ENCODE peak calls at places on chromosomes 3 and 15, in nine cellular contexts. L is BJ, F is MCF 10A, N is Panc1, B is astrocyte of the cerebellum, X is nephron progenitor cell, M is astrocyte, U is GM06990, H is epithelial cell of proximal tubule. E is an unnamed sample.

GRCh38 chr3:188832961-188833615 is 338.7 kb upstream of the TPRG1 start:
- DNase-seq in L (no peak), F (peak; percentile 69), N (no peak), B (no peak), X (no peak), M (no peak), U (no peak), H (peak; percentile 85), E (no peak)

GRCh38 chr15:65082303-65082958 is 5.9 kb downstream of the KBTBD13 start:
- DNase-seq in L (no peak), F (no peak), N (no peak), B (no peak), X (peak; percentile 57), M (no peak), U (no peak), H (no peak), E (no peak)

GRCh38 chr15:63601026-63601726 is 4.0 kb downstream of the FBXL22 start:
- DNase-seq in L (no peak), F (peak; percentile 18), N (no peak), B (no peak), X (peak; percentile 56), M (peak; percentile 41), U (no peak), H (no peak), E (peak; percentile 28)

GRCh38 chr15:57273366-57273765 is 102.9 kb upstream of the CGNL1 start:
- DNase-seq in L (no peak), F (no peak), N (no peak), B (no peak), X (no peak), M (no peak), U (no peak), H (no peak), E (no peak)

GRCh38 chr3:104145164-104145563 is 1221.5 kb upstream of the ALCAM start:
- DNase-seq in L (no peak), F (no peak), N (no peak), B (no peak), X (no peak), M (no peak), U (no peak), H (no peak), E (no peak)

GRCh38 chr3:122691195-122691594 is 10.6 kb downstream of the PARP14 start:
- DNase-seq in L (no peak), F (peak; percentile 66), N (no peak), B (peak; percentile 63), X (no peak), M (peak; percentile 79), U (no peak), H (peak; percentile 72), E (no peak)

GRCh38 chr15:92343869-92344643 is 49.6 kb upstream of the ST8SIA2 start:
- DNase-seq in L (no peak), F (no peak), N (no peak), B (no peak), X (no peak), M (no peak), U (no peak), H (no peak), E (no peak)

GRCh38 chr15:74752486-74753395 is 4.1 kb downstream of the CYP1A2 start:
- DNase-seq in L (peak; percentile 15), F (peak; percentile 25), N (no peak), B (no peak), X (no peak), M (peak; percentile 64), U (no peak), H (peak; percentile 18), E (no peak)

GRCh38 chr15:98870788-98871187 is 136.8 kb downstream of the PGPEP1L start:
- DNase-seq in L (no peak), F (no peak), N (no peak), B (no peak), X (no peak), M (no peak), U (no peak), H (no peak), E (no peak)

GRCh38 chr3:148943531-148944200 is 47.7 kb upstream of the GYG1 start:
- DNase-seq in L (peak; percentile 77), F (peak; percentile 91), N (peak; percentile 80), B (peak; percentile 69), X (peak; percentile 14), M (peak; percentile 74), U (peak; percentile 28), H (peak; percentile 66), E (no peak)

GRCh38 chr3:173893835-173894234 is 496.3 kb downstream of the NLGN1 start:
- DNase-seq in L (no peak), F (no peak), N (no peak), B (no peak), X (no peak), M (no peak), U (no peak), H (no peak), E (no peak)

GRCh38 chr15:28920781-28921331 is 35.1 kb downstream of the APBA2 start:
- DNase-seq in L (no peak), F (no peak), N (no peak), B (no peak), X (no peak), M (no peak), U (no peak), H (no peak), E (no peak)

GRCh38 chr15:91348812-91349500 is 248.9 kb downstream of the SV2B start:
- DNase-seq in L (no peak), F (peak; percentile 1), N (no peak), B (no peak), X (no peak), M (peak; percentile 49), U (no peak), H (peak; percentile 50), E (no peak)

GRCh38 chr3:40593351-40593750 is 68.6 kb downstream of the ZNF621 start:
- DNase-seq in L (no peak), F (no peak), N (no peak), B (peak; percentile 50), X (no peak), M (peak; percentile 85), U (no peak), H (no peak), E (no peak)

DNA sequence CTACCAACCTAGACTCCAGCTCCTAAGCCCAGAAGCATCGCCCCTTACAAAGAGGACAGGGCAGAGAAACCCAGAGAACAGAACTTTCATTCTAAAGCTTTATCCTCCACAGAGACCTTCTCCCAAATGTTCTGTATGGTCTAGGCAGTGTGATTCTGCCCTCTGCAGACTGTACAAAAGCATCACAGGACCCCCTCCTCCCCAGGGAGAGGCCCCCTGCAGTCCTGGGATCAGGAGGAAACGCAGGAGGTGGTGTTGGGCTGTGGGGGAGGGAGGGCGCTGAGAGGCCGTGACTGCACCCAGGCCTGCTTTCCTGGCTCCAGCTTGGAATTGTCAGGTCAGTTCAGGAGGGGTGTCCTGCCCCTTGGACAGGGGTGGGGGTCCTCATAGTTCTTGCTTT is 101.3 kb downstream of the DGKG start:
- DNase-seq in L (no peak), F (no peak), N (no peak), B (no peak), X (peak; percentile 26), M (no peak), U (no peak), H (no peak), E (no peak)
- TF ChIP-seq CTCF in L (no peak), F (no peak), N (no peak), B (no peak), X (no peak), M (no peak), U (peak; percentile 10), H (no peak), E (no peak)

GRCh38 chr3:138378990-138379389 is 30.6 kb downstream of the MRAS start:
- DNase-seq in L (no peak), F (no peak), N (no peak), B (no peak), X (no peak), M (no peak), U (no peak), H (no peak), E (no peak)
- TF ChIP-seq CTCF in L (no peak), F (no peak), N (no peak), B (no peak), X (no peak), M (no peak), U (no peak), H (no peak), E (no peak)

GRCh38 chr3:57962448-57962834 is 45.8 kb upstream of the FLNB start:
- DNase-seq in L (no peak), F (no peak), N (no peak), B (no peak), X (no peak), M (no peak), U (no peak), H (no peak), E (no peak)

GRCh38 chr3:57961177-57961827 is 46.9 kb upstream of the FLNB start:
- DNase-seq in L (no peak), F (no peak), N (no peak), B (no peak), X (no peak), M (no peak), U (no peak), H (no peak), E (no peak)

GRCh38 chr3:57960174-57960505 is 48.1 kb upstream of the FLNB start:
- DNase-seq in L (no peak), F (no peak), N (no peak), B (no peak), X (no peak), M (no peak), U (peak; percentile 22), H (no peak), E (no peak)

GRCh38 chr3:57963811-57964346 is 44.3 kb upstream of the FLNB start:
- DNase-seq in L (no peak), F (no peak), N (no peak), B (no peak), X (no peak), M (no peak), U (peak; percentile 26), H (no peak), E (no peak)

GRCh38 chr3:57961828-57962447 is 46.3 kb upstream of the FLNB start:
- DNase-seq in L (no peak), F (peak; percentile 79), N (no peak), B (no peak), X (no peak), M (no peak), U (peak; percentile 36), H (no peak), E (no peak)
- TF ChIP-seq CTCF in L (peak; percentile 54), F (peak; percentile 70), N (no peak), B (peak; percentile 45), X (no peak), M (peak; percentile 41), U (peak; percentile 33), H (peak; percentile 54), E (peak; percentile 39)

GRCh38 chr15:44710236-44711088 is 661 bp downstream of the PATL2 start:
- DNase-seq in L (no peak), F (peak; percentile 28), N (no peak), B (no peak), X (no peak), M (peak; percentile 22), U (no peak), H (no peak), E (no peak)
- TF ChIP-seq CTCF in L (peak; percentile 49), F (no peak), N (peak; percentile 80), B (peak; percentile 39), X (no peak), M (peak; percentile 26), U (peak; percentile 63), H (peak; percentile 58), E (no peak)

E was measured in neural crest cell.